ENCODE peak calls at places on chromosomes 12 and 14, in nine cellular contexts. S is stimulated activated CD4-positive, alpha-beta T cell treated with anti-CD3 and anti-CD28 coated beads, TNF-alpha, amount 100 ng/mL, for 1 hour; E is CD4-positive, CD25-positive, alpha-beta regulatory T cell; G is T-helper 9 cell; F is activated T-cell treated with anti-CD3 and anti-CD28 coated beads, Interleukin-2, amount 50 U/mL, for 72 hours; H is right atrium auricular region; N is amniotic stem cell; A is GM13977; Y is head of caudate nucleus. C is an unnamed sample.

GRCh38 chr12:105876426-105876927 is 262.3 kb downstream of the NUAK1 start:
- DNase-seq in N (no peak), Y (no peak), E (no peak), A (no peak), F (no peak), S (no peak), G (no peak), H (no peak), C (no peak)

GRCh38 chr14:80678436-80678835 is 263.1 kb downstream of the CEP128 start:
- DNase-seq in S (no peak), H (no peak), G (no peak), N (no peak), A (no peak), Y (no peak), F (no peak), E (no peak), C (no peak)

GRCh38 chr12:12381982-12382381 is 25.1 kb downstream of the BORCS5 start:
- DNase-seq in E (no peak), S (no peak), G (no peak), A (no peak), F (no peak), H (no peak), N (no peak), Y (no peak), C (no peak)

GRCh38 chr12:38374751-38375150 is 58.2 kb downstream of the ALG10B start:
- DNase-seq in G (no peak), Y (no peak), F (no peak), S (no peak), E (no peak), N (no peak), H (no peak), A (no peak), C (no peak)

GRCh38 chr12:130427381-130427887 is 89.7 kb downstream of the PIWIL1 start:
- DNase-seq in E (no peak), H (no peak), Y (no peak), F (no peak), G (no peak), A (no peak), S (no peak), N (no peak), C (no peak)

GRCh38 chr12:70418101-70418500 is 52.0 kb downstream of the KCNMB4 start:
- DNase-seq in F (peak; percentile 1), G (no peak), E (no peak), N (no peak), H (no peak), A (no peak), S (no peak), Y (peak; percentile 39), C (no peak)

GRCh38 chr12:5085896-5086295 is 42.2 kb downstream of the KCNA5 start:
- DNase-seq in N (peak; percentile 20), S (no peak), E (no peak), A (no peak), F (no peak), Y (no peak), H (no peak), G (no peak), C (no peak)

GRCh38 chr14:106436310-106436905 is 910.0 kb downstream of the TMEM121 start:
- DNase-seq in N (no peak), H (no peak), A (no peak), S (peak; percentile 44), G (peak; percentile 65), F (peak; percentile 74), Y (no peak), E (peak; percentile 40), C (peak; percentile 10)

GRCh38 chr12:52232233-52232915 is 669 bp upstream of the KRT7 start:
- DNase-seq in A (peak; percentile 15), S (no peak), Y (no peak), E (no peak), G (no peak), N (no peak), H (no peak), F (no peak), C (no peak)

GRCh38 chr12:7588703-7589329 is 76.9 kb downstream of the APOBEC1 start:
- DNase-seq in H (peak; percentile 69), G (peak; percentile 27), N (peak; percentile 35), F (peak; percentile 46), A (peak; percentile 60), E (peak; percentile 3), Y (peak; percentile 56), S (peak; percentile 9), C (peak; percentile 45)

GRCh38 chr12:54360717-54361456 is 3.4 kb downstream of the GPR84 start:
- DNase-seq in G (peak; percentile 37), E (no peak), A (no peak), S (no peak), Y (peak; percentile 84), F (peak; percentile 53), H (no peak), N (peak; percentile 46), C (peak; percentile 43)

GRCh38 chr14:24329736-24330135 is 5.1 kb downstream of the ADCY4 start:
- DNase-seq in A (no peak), E (no peak), H (no peak), F (peak; percentile 72), G (peak; percentile 59), Y (no peak), S (no peak), N (no peak), C (no peak)

GRCh38 chr12:90621927-90622326 is 333.0 kb downstream of the CCER1 start:
- DNase-seq in A (no peak), F (no peak), Y (no peak), E (no peak), N (peak; percentile 10), S (no peak), H (no peak), G (no peak), C (no peak)

GRCh38 chr12:80192087-80192486 is 92.8 kb downstream of the OTOGL start:
- DNase-seq in H (no peak), A (no peak), G (no peak), Y (no peak), S (no peak), E (no peak), N (no peak), F (no peak), C (no peak)

GRCh38 chr14:59918824-59919581 is 941 bp upstream of the LRRC9 start:
- DNase-seq in G (no peak), S (no peak), N (no peak), E (no peak), H (no peak), Y (peak; percentile 33), A (peak; percentile 58), F (peak; percentile 13), C (peak; percentile 28)

GRCh38 chr12:32302218-32302826 is 97.0 kb upstream of the FGD4 start:
- DNase-seq in S (no peak), Y (peak; percentile 19), E (no peak), A (peak; percentile 45), G (no peak), H (no peak), N (no peak), F (peak; percentile 26), C (peak; percentile 75)

GRCh38 chr14:28763914-28764848 is 2.4 kb upstream of the FOXG1 start:
- DNase-seq in F (no peak), S (no peak), A (no peak), N (no peak), Y (no peak), E (no peak), H (no peak), G (no peak), C (no peak)

GRCh38 chr14:24784981-24785380 is 151.0 kb upstream of the GZMB start:
- DNase-seq in S (no peak), E (no peak), N (no peak), Y (peak; percentile 46), A (no peak), H (no peak), F (no peak), G (no peak), C (no peak)

GRCh38 chr12:29732211-29732992 is 51.3 kb downstream of the TMTC1 start:
- DNase-seq in G (no peak), N (no peak), Y (no peak), A (no peak), E (no peak), F (no peak), S (no peak), H (no peak), C (no peak)

C was measured in germinal center.